ENCODE peak calls at places on chromosomes 6 and 20, in seven cellular contexts. V, N, X, F, S, A and K are unnamed samples.

GRCh38 chr6:1310628-1311399 is 1.1 kb upstream of the FOXQ1 start:
- DNase-seq in V (no peak), N (no peak), X (no peak), F (peak), S (no peak), A (no peak), K (no peak)

GRCh38 chr20:36462440-36463211 is 78.7 kb upstream of the MYL9 start:
- DNase-seq in V (peak), N (no peak), X (peak), F (no peak), S (no peak), A (no peak), K (no peak)

GRCh38 chr6:15351631-15352030 is 105.8 kb downstream of the JARID2 start:
- DNase-seq in V (peak), N (no peak), X (peak), F (no peak), S (no peak), A (no peak), K (no peak)

GRCh38 chr6:44122821-44123220 is 4.4 kb downstream of the MRPL14 start:
- DNase-seq in V (no peak), N (no peak), X (no peak), F (no peak), S (no peak), A (no peak), K (no peak)

GRCh38 chr6:32973144-32973854 is 4.9 kb downstream of the BRD2 start:
- DNase-seq in V (no peak), N (no peak), X (peak), F (no peak), S (peak), A (peak), K (peak)

GRCh38 chr6:169205176-169206160 is 48.2 kb downstream of the THBS2 start:
- DNase-seq in V (no peak), N (no peak), X (no peak), F (no peak), S (no peak), A (no peak), K (no peak)

GRCh38 chr6:5981274-5982026 is 25.3 kb downstream of the NRN1 start:
- DNase-seq in V (no peak), N (no peak), X (no peak), F (no peak), S (no peak), A (no peak), K (no peak)

GRCh38 chr20:36548006-36548315 is 6.6 kb downstream of the MYL9 start:
- DNase-seq in V (no peak), N (no peak), X (peak), F (peak), S (no peak), A (no peak), K (no peak)

GRCh38 chr6:12030993-12031550 is 19.0 kb downstream of the HIVEP1 start:
- DNase-seq in V (no peak), N (no peak), X (no peak), F (no peak), S (no peak), A (no peak), K (no peak)